ENCODE peak calls at places on chromosomes 1 and 21, in nine cellular contexts. One of them, this sample, is unnamed.

GRCh38 chr1:195577748-195578147 is 1030.5 kb downstream of the KCNT2 start:
- DNase-seq in H1: no peak
- DNase-seq in astrocyte: no peak
- DNase-seq in WERI-Rb-1: no peak
- DNase-seq in thoracic aorta: no peak
- DNase-seq in heart right ventricle: no peak
- DNase-seq in cardiac muscle cell: peak; percentile 2
- DNase-seq in uterus: no peak
- DNase-seq in neural progenitor cell: no peak
- DNase-seq in this sample: no peak

GRCh38 chr1:166814611-166815010 is 24.7 kb upstream of the POGK start:
- DNase-seq in uterus: no peak
- DNase-seq in WERI-Rb-1: no peak
- DNase-seq in thoracic aorta: no peak
- DNase-seq in H1: no peak
- DNase-seq in neural progenitor cell: no peak
- DNase-seq in astrocyte: peak; percentile 68
- DNase-seq in cardiac muscle cell: peak; percentile 42
- DNase-seq in heart right ventricle: no peak
- DNase-seq in this sample: no peak

GRCh38 chr1:79988401-79988800 is 981.9 kb upstream of the ADGRL4 start:
- DNase-seq in H1: no peak
- DNase-seq in WERI-Rb-1: no peak
- DNase-seq in heart right ventricle: no peak
- DNase-seq in neural progenitor cell: no peak
- DNase-seq in thoracic aorta: no peak
- DNase-seq in astrocyte: no peak
- DNase-seq in cardiac muscle cell: no peak
- DNase-seq in uterus: no peak
- DNase-seq in this sample: no peak

GRCh38 chr1:38835230-38835827 is 24.2 kb downstream of the RRAGC start:
- DNase-seq in uterus: no peak
- DNase-seq in heart right ventricle: peak; percentile 73
- DNase-seq in astrocyte: peak; percentile 67
- DNase-seq in cardiac muscle cell: peak; percentile 89
- DNase-seq in H1: no peak
- DNase-seq in thoracic aorta: no peak
- DNase-seq in WERI-Rb-1: peak; percentile 41
- DNase-seq in neural progenitor cell: peak; percentile 93
- DNase-seq in this sample: peak; percentile 25

GRCh38 chr1:226520640-226521355 is 27.8 kb upstream of the STUM start:
- DNase-seq in heart right ventricle: no peak
- DNase-seq in WERI-Rb-1: no peak
- DNase-seq in cardiac muscle cell: peak; percentile 26
- DNase-seq in thoracic aorta: no peak
- DNase-seq in neural progenitor cell: peak; percentile 9
- DNase-seq in H1: peak; percentile 62
- DNase-seq in uterus: no peak
- DNase-seq in astrocyte: no peak
- DNase-seq in this sample: no peak

GRCh38 chr1:203448521-203449061 is 27.0 kb upstream of the PRELP start:
- DNase-seq in heart right ventricle: no peak
- DNase-seq in cardiac muscle cell: no peak
- DNase-seq in astrocyte: no peak
- DNase-seq in H1: no peak
- DNase-seq in neural progenitor cell: no peak
- DNase-seq in thoracic aorta: no peak
- DNase-seq in uterus: peak; percentile 62
- DNase-seq in WERI-Rb-1: no peak
- DNase-seq in this sample: no peak

GRCh38 chr1:25695991-25696330 is 79.4 kb downstream of the MAN1C1 start:
- DNase-seq in uterus: peak; percentile 58
- DNase-seq in cardiac muscle cell: no peak
- DNase-seq in H1: no peak
- DNase-seq in WERI-Rb-1: no peak
- DNase-seq in thoracic aorta: peak; percentile 39
- DNase-seq in heart right ventricle: no peak
- DNase-seq in neural progenitor cell: no peak
- DNase-seq in astrocyte: peak; percentile 98
- DNase-seq in this sample: no peak

GRCh38 chr1:66637146-66637545 is 103.2 kb downstream of the SGIP1 start:
- DNase-seq in uterus: no peak
- DNase-seq in astrocyte: peak; percentile 31
- DNase-seq in cardiac muscle cell: no peak
- DNase-seq in heart right ventricle: no peak
- DNase-seq in WERI-Rb-1: no peak
- DNase-seq in thoracic aorta: no peak
- DNase-seq in H1: no peak
- DNase-seq in neural progenitor cell: no peak
- DNase-seq in this sample: no peak

GRCh38 chr21:34695434-34695833 is 26.6 kb downstream of the CLIC6 start:
- DNase-seq in heart right ventricle: no peak
- DNase-seq in H1: no peak
- DNase-seq in uterus: no peak
- DNase-seq in thoracic aorta: no peak
- DNase-seq in astrocyte: no peak
- DNase-seq in cardiac muscle cell: no peak
- DNase-seq in neural progenitor cell: no peak
- DNase-seq in WERI-Rb-1: no peak
- DNase-seq in this sample: no peak

GRCh38 chr1:235883261-235883927 is 16.7 kb upstream of the LYST start:
- DNase-seq in uterus: peak; percentile 84
- DNase-seq in cardiac muscle cell: no peak
- DNase-seq in astrocyte: peak; percentile 97
- DNase-seq in H1: no peak
- DNase-seq in neural progenitor cell: no peak
- DNase-seq in WERI-Rb-1: no peak
- DNase-seq in heart right ventricle: peak; percentile 89
- DNase-seq in thoracic aorta: peak; percentile 85
- DNase-seq in this sample: peak; percentile 50

GRCh38 chr1:117210831-117211261 is at the start of gene VTCN1:
- DNase-seq in heart right ventricle: no peak
- DNase-seq in cardiac muscle cell: no peak
- DNase-seq in uterus: no peak
- DNase-seq in thoracic aorta: no peak
- DNase-seq in H1: no peak
- DNase-seq in astrocyte: no peak
- DNase-seq in neural progenitor cell: no peak
- DNase-seq in WERI-Rb-1: no peak
- DNase-seq in this sample: no peak

GRCh38 chr1:6361124-6361775 is 32.3 kb downstream of the ACOT7 start:
- DNase-seq in cardiac muscle cell: no peak
- DNase-seq in neural progenitor cell: no peak
- DNase-seq in uterus: no peak
- DNase-seq in WERI-Rb-1: peak; percentile 50
- DNase-seq in H1: no peak
- DNase-seq in thoracic aorta: no peak
- DNase-seq in astrocyte: no peak
- DNase-seq in heart right ventricle: no peak
- DNase-seq in this sample: no peak

GRCh38 chr1:6360517-6360916 is 33.0 kb downstream of the ACOT7 start:
- DNase-seq in thoracic aorta: no peak
- DNase-seq in WERI-Rb-1: peak; percentile 38
- DNase-seq in uterus: no peak
- DNase-seq in cardiac muscle cell: no peak
- DNase-seq in heart right ventricle: no peak
- DNase-seq in H1: no peak
- DNase-seq in astrocyte: no peak
- DNase-seq in neural progenitor cell: no peak
- DNase-seq in this sample: no peak

GRCh38 chr1:6358144-6358624 is 35.4 kb downstream of the ACOT7 start:
- DNase-seq in heart right ventricle: no peak
- DNase-seq in neural progenitor cell: no peak
- DNase-seq in uterus: no peak
- DNase-seq in thoracic aorta: no peak
- DNase-seq in H1: no peak
- DNase-seq in astrocyte: peak; percentile 56
- DNase-seq in cardiac muscle cell: no peak
- DNase-seq in WERI-Rb-1: no peak
- DNase-seq in this sample: no peak

GRCh38 chr1:6358757-6359567 is 34.6 kb downstream of the ACOT7 start:
- DNase-seq in cardiac muscle cell: peak; percentile 20
- DNase-seq in thoracic aorta: no peak
- DNase-seq in astrocyte: peak; percentile 68
- DNase-seq in H1: no peak
- DNase-seq in neural progenitor cell: peak; percentile 59
- DNase-seq in uterus: no peak
- DNase-seq in WERI-Rb-1: no peak
- DNase-seq in heart right ventricle: peak; percentile 53
- DNase-seq in this sample: peak; percentile 50

GRCh38 chr1:6359568-6360496 is 33.7 kb downstream of the ACOT7 start:
- DNase-seq in H1: peak; percentile 57
- DNase-seq in astrocyte: peak; percentile 63
- DNase-seq in thoracic aorta: no peak
- DNase-seq in cardiac muscle cell: peak; percentile 56
- DNase-seq in neural progenitor cell: peak; percentile 53
- DNase-seq in heart right ventricle: peak; percentile 68
- DNase-seq in uterus: peak; percentile 76
- DNase-seq in WERI-Rb-1: peak; percentile 29
- DNase-seq in this sample: peak; percentile 72
- TF ChIP-seq CTCF in H1: no peak
- TF ChIP-seq CTCF in astrocyte: no peak
- TF ChIP-seq CTCF in thoracic aorta: no peak
- TF ChIP-seq CTCF in cardiac muscle cell: no peak
- TF ChIP-seq CTCF in neural progenitor cell: no peak
- TF ChIP-seq CTCF in heart right ventricle: no peak
- TF ChIP-seq CTCF in uterus: no peak
- TF ChIP-seq CTCF in WERI-Rb-1: no peak
- TF ChIP-seq CTCF in this sample: no peak

GRCh38 chr1:93111065-93111464 is 32.0 kb downstream of the MTF2 start:
- DNase-seq in H1: no peak
- DNase-seq in uterus: no peak
- DNase-seq in WERI-Rb-1: no peak
- DNase-seq in heart right ventricle: no peak
- DNase-seq in thoracic aorta: no peak
- DNase-seq in astrocyte: no peak
- DNase-seq in cardiac muscle cell: no peak
- DNase-seq in neural progenitor cell: no peak
- DNase-seq in this sample: no peak
- H3K4me3 ChIP-seq in H1: peak overlapping the region; percentile 18
- H3K4me3 ChIP-seq in uterus: no peak overlapping the region
- H3K4me3 ChIP-seq in WERI-Rb-1: no peak overlapping the region
- H3K4me3 ChIP-seq in heart right ventricle: no peak overlapping the region
- H3K4me3 ChIP-seq in thoracic aorta: no peak overlapping the region
- H3K4me3 ChIP-seq in astrocyte: no peak overlapping the region
- H3K4me3 ChIP-seq in cardiac muscle cell: no peak overlapping the region
- H3K4me3 ChIP-seq in neural progenitor cell: no peak overlapping the region
- H3K4me3 ChIP-seq in this sample: no peak overlapping the region

GRCh38 chr1:4615138-4615470 is 39.3 kb upstream of the AJAP1 start:
- DNase-seq in H1: no peak
- DNase-seq in heart right ventricle: no peak
- DNase-seq in neural progenitor cell: no peak
- DNase-seq in cardiac muscle cell: no peak
- DNase-seq in uterus: no peak
- DNase-seq in astrocyte: no peak
- DNase-seq in thoracic aorta: no peak
- DNase-seq in WERI-Rb-1: no peak
- DNase-seq in this sample: no peak

GRCh38 chr1:4614371-4615137 is 39.9 kb upstream of the AJAP1 start:
- DNase-seq in cardiac muscle cell: no peak
- DNase-seq in H1: no peak
- DNase-seq in thoracic aorta: no peak
- DNase-seq in astrocyte: no peak
- DNase-seq in heart right ventricle: no peak
- DNase-seq in uterus: no peak
- DNase-seq in neural progenitor cell: no peak
- DNase-seq in WERI-Rb-1: no peak
- DNase-seq in this sample: no peak

GRCh38 chr1:4612991-4613390 is 41.4 kb upstream of the AJAP1 start:
- DNase-seq in H1: no peak
- DNase-seq in heart right ventricle: no peak
- DNase-seq in WERI-Rb-1: no peak
- DNase-seq in astrocyte: no peak
- DNase-seq in neural progenitor cell: no peak
- DNase-seq in uterus: no peak
- DNase-seq in thoracic aorta: no peak
- DNase-seq in cardiac muscle cell: no peak
- DNase-seq in this sample: no peak

GRCh38 chr1:4613606-4614370 is 40.6 kb upstream of the AJAP1 start:
- DNase-seq in neural progenitor cell: no peak
- DNase-seq in WERI-Rb-1: no peak
- DNase-seq in uterus: no peak
- DNase-seq in astrocyte: no peak
- DNase-seq in cardiac muscle cell: no peak
- DNase-seq in heart right ventricle: no peak
- DNase-seq in thoracic aorta: no peak
- DNase-seq in H1: no peak
- DNase-seq in this sample: no peak

GRCh38 chr1:4611708-4612349 is 42.6 kb upstream of the AJAP1 start:
- DNase-seq in cardiac muscle cell: no peak
- DNase-seq in uterus: no peak
- DNase-seq in heart right ventricle: no peak
- DNase-seq in WERI-Rb-1: no peak
- DNase-seq in H1: no peak
- DNase-seq in thoracic aorta: no peak
- DNase-seq in astrocyte: no peak
- DNase-seq in neural progenitor cell: no peak
- DNase-seq in this sample: no peak
- H3K27me3 ChIP-seq in cardiac muscle cell: no peaks in the 10 kb centered on the region
- H3K27me3 ChIP-seq in uterus: no peaks in the 10 kb centered on the region
- H3K27me3 ChIP-seq in heart right ventricle: peaks cover 16% of the 10 kb centered on the region
- H3K27me3 ChIP-seq in WERI-Rb-1: peaks cover 14% of the 10 kb centered on the region
- H3K27me3 ChIP-seq in H1: no peaks in the 10 kb centered on the region
- H3K27me3 ChIP-seq in thoracic aorta: no peaks in the 10 kb centered on the region
- H3K27me3 ChIP-seq in astrocyte: no peaks in the 10 kb centered on the region
- H3K27me3 ChIP-seq in neural progenitor cell: no peaks in the 10 kb centered on the region
- H3K27me3 ChIP-seq in this sample: no peaks in the 10 kb centered on the region

GRCh38 chr1:190226006-190226405 is 251.7 kb downstream of the BRINP3 start:
- DNase-seq in WERI-Rb-1: no peak
- DNase-seq in uterus: no peak
- DNase-seq in H1: no peak
- DNase-seq in astrocyte: no peak
- DNase-seq in heart right ventricle: no peak
- DNase-seq in thoracic aorta: no peak
- DNase-seq in cardiac muscle cell: no peak
- DNase-seq in neural progenitor cell: no peak
- DNase-seq in this sample: no peak
- TF ChIP-seq CTCF in WERI-Rb-1: no peak
- TF ChIP-seq CTCF in uterus: no peak
- TF ChIP-seq CTCF in H1: no peak
- TF ChIP-seq CTCF in astrocyte: no peak
- TF ChIP-seq CTCF in heart right ventricle: no peak
- TF ChIP-seq CTCF in thoracic aorta: no peak
- TF ChIP-seq CTCF in cardiac muscle cell: no peak
- TF ChIP-seq CTCF in neural progenitor cell: no peak
- TF ChIP-seq CTCF in this sample: no peak

DNA sequence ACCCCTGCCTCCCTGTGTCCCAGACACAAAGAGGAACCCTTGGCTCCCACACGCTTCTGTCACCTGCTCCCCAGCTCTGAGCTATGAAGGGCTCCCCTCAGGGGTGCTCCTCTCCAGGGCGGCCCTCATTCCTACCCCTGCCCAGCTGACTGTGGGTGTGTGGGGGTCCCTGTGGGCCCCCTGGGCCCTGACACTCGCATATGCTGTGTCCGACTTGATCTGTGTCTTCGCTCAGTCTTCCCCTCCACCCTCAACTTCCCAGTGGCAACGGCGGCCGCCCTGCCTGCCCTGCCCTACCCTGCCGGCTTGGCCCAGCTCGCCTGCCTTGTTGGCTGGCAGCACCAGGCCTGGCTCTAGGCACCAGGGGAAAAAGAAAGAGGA is 1.2 kb downstream of the KCNQ4 start:
- DNase-seq in uterus: no peak
- DNase-seq in heart right ventricle: no peak
- DNase-seq in H1: peak; percentile 63
- DNase-seq in astrocyte: no peak
- DNase-seq in thoracic aorta: no peak
- DNase-seq in WERI-Rb-1: no peak
- DNase-seq in cardiac muscle cell: no peak
- DNase-seq in neural progenitor cell: no peak
- DNase-seq in this sample: no peak
- H3K4me3 ChIP-seq in uterus: peak overlapping the region; percentile 45
- H3K4me3 ChIP-seq in heart right ventricle: peak overlapping the region; percentile 47
- H3K4me3 ChIP-seq in H1: peak overlapping the region; percentile 58
- H3K4me3 ChIP-seq in astrocyte: no peak overlapping the region
- H3K4me3 ChIP-seq in thoracic aorta: peak overlapping the region; percentile 67
- H3K4me3 ChIP-seq in WERI-Rb-1: no peak overlapping the region
- H3K4me3 ChIP-seq in cardiac muscle cell: no peak overlapping the region
- H3K4me3 ChIP-seq in neural progenitor cell: peak overlapping the region; percentile 37
- H3K4me3 ChIP-seq in this sample: no peak overlapping the region

This sample was measured in GM06990.